ENCODE peak calls at places on chromosomes 11 and 22, in four cellular contexts. One of them, this sample, is unnamed. For H3K4me1, the result is how much of the 10 kb centered on the place peaks cover.

GRCh38 chr11:13465909-13466371 is 2.9 kb upstream of the BTBD10 start:
- DNase-seq in H1: no peak
- DNase-seq in HepG2: peak
- DNase-seq in K562: peak
- DNase-seq in this sample: no peak

GRCh38 chr11:134041791-134042696 is 26.8 kb upstream of the JAM3 start:
- DNase-seq in H1: no peak
- DNase-seq in HepG2: no peak
- DNase-seq in K562: no peak
- DNase-seq in this sample: no peak

GRCh38 chr11:116851631-116852030 is 14.2 kb upstream of the APOA1 start:
- DNase-seq in H1: no peak
- DNase-seq in HepG2: no peak
- DNase-seq in K562: no peak
- DNase-seq in this sample: no peak

GRCh38 chr11:84437129-84438123 is 1151.3 kb upstream of the CCDC90B start:
- DNase-seq in H1: peak
- DNase-seq in HepG2: peak
- DNase-seq in K562: no peak
- DNase-seq in this sample: peak

GRCh38 chr11:121365304-121365703 is 72.7 kb downstream of the SC5D start:
- DNase-seq in H1: no peak
- DNase-seq in HepG2: no peak
- DNase-seq in K562: no peak
- DNase-seq in this sample: no peak

GRCh38 chr11:101870510-101870909 is 44.3 kb upstream of the CEP126 start:
- DNase-seq in H1: no peak
- DNase-seq in HepG2: no peak
- DNase-seq in K562: no peak
- DNase-seq in this sample: no peak

GRCh38 chr11:68750197-68750987 is 928 bp downstream of the TESMIN start:
- DNase-seq in H1: peak
- DNase-seq in HepG2: no peak
- DNase-seq in K562: peak
- DNase-seq in this sample: no peak

GRCh38 chr11:123161386-123161785 is 33.7 kb downstream of the CLMP start:
- DNase-seq in H1: no peak
- DNase-seq in HepG2: no peak
- DNase-seq in K562: no peak
- DNase-seq in this sample: no peak

GRCh38 chr11:86460461-86461404 is 86.0 kb downstream of the CCDC81 start:
- DNase-seq in H1: no peak
- DNase-seq in HepG2: no peak
- DNase-seq in K562: no peak
- DNase-seq in this sample: no peak

GRCh38 chr22:40678493-40679248 is 613 bp upstream of the MCHR1 start:
- DNase-seq in H1: no peak
- DNase-seq in HepG2: peak
- DNase-seq in K562: no peak
- DNase-seq in this sample: no peak

GRCh38 chr11:65639623-65640482 is 2.0 kb downstream of the SIPA1 start:
- DNase-seq in H1: no peak
- DNase-seq in HepG2: no peak
- DNase-seq in K562: no peak
- DNase-seq in this sample: peak
- TF ChIP-seq HDAC6 in H1: no peak
- TF ChIP-seq HDAC6 in HepG2: no peak
- TF ChIP-seq HDAC6 in K562: no peak
- TF ChIP-seq HDAC6 in this sample: no peak

GRCh38 chr22:19941365-19942070 is at the start of the genes COMT and TXNRD2:
- DNase-seq in H1: no peak
- DNase-seq in HepG2: no peak
- DNase-seq in K562: peak
- DNase-seq in this sample: no peak
- H3K4me1 ChIP-seq in H1: under half
- H3K4me1 ChIP-seq in HepG2: half or more
- H3K4me1 ChIP-seq in K562: under half
- H3K4me1 ChIP-seq in this sample: under half

GRCh38 chr11:66956689-66957290 is 1.4 kb downstream of the PC start:
- DNase-seq in H1: no peak
- DNase-seq in HepG2: peak
- DNase-seq in K562: no peak
- DNase-seq in this sample: no peak
- TF ChIP-seq KDM1A in H1: no peak
- TF ChIP-seq KDM1A in HepG2: no peak
- TF ChIP-seq KDM1A in K562: peak
- TF ChIP-seq KDM1A in this sample: no peak

DNA sequence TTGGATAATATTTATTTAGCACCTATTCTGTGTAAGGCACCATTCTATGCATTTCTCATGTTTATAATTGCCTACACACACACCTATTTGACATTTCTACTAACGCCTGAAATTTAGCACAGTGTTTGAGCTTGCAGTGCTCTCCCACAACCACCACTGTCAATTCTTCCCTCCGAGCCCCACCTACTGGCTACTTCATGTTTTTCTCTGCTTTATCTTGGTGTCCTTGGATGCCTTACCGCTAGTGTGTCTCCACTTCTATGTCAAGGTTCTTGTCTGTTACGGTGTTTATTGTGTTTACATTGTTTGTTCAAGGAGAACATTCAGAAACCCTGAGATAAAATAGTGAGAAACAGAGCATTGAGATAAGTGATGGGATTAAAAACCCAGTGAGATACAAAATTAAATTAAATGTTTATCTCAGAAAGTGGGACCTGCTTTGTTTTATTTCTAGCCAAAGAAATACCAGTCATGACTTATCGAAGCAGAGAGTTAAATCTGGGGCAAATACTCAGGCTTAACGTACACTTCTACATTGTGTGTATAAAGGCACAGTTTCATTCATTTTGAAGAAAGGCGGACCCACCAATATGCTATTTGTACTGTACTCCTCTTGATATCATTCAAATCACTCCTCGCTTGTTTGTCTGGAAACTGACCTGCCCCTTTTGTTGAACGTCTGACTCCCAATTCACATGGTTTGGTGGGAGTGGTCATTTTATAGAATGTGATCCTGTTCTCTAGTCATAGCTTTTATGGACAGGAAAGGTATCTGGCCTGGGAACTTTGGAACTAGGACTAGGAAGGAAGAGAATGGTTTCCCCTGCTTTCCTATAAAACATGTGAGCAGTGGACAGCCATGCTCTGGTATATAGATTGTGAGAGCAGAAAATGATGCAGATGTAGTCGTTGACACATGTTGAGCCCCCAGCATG is 39.2 kb upstream of the SLC36A4 start:
- DNase-seq in H1: peak
- DNase-seq in HepG2: peak
- DNase-seq in K562: peak
- DNase-seq in this sample: no peak
- TF ChIP-seq HDAC6 in H1: no peak
- TF ChIP-seq HDAC6 in HepG2: no peak
- TF ChIP-seq HDAC6 in K562: no peak
- TF ChIP-seq HDAC6 in this sample: no peak

GRCh38 chr11:2686360-2687222 is 13.2 kb downstream of the KCNQ1OT1 start:
- DNase-seq in H1: no peak
- DNase-seq in HepG2: no peak
- DNase-seq in K562: no peak
- DNase-seq in this sample: no peak

GRCh38 chr11:2689551-2690260 is 10.1 kb downstream of the KCNQ1OT1 start:
- DNase-seq in H1: no peak
- DNase-seq in HepG2: no peak
- DNase-seq in K562: no peak
- DNase-seq in this sample: no peak

GRCh38 chr11:2688381-2689231 is 11.2 kb downstream of the KCNQ1OT1 start:
- DNase-seq in H1: no peak
- DNase-seq in HepG2: no peak
- DNase-seq in K562: no peak
- DNase-seq in this sample: no peak

GRCh38 chr11:2687223-2687530 is 12.6 kb downstream of the KCNQ1OT1 start:
- DNase-seq in H1: no peak
- DNase-seq in HepG2: no peak
- DNase-seq in K562: no peak
- DNase-seq in this sample: no peak

DNA sequence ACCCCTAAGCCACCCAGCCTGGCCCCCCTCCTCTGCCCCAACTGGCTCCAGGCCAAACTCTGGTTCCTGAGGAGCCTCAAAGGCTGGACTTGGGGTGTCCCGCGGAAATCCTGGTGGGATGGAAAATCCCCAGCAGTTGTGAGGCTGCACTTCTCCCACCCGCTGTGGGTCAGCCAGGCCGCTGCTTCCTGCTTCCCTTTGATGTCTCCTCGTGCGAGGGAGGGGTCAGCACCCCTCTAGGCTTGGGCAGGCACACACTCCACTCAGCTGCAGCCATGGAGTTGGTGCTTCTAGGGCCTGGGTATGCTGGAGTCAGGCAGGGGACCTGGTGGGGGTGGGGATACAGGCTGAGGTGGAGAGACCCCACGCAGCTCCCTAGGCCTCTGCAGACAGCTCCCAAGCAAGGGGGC is 12.0 kb downstream of the KCNQ1OT1 start:
- DNase-seq in H1: no peak
- DNase-seq in HepG2: no peak
- DNase-seq in K562: no peak
- DNase-seq in this sample: no peak
- H3K4me1 ChIP-seq in H1: half or more
- H3K4me1 ChIP-seq in HepG2: half or more
- H3K4me1 ChIP-seq in K562: under half
- H3K4me1 ChIP-seq in this sample: under half

DNA sequence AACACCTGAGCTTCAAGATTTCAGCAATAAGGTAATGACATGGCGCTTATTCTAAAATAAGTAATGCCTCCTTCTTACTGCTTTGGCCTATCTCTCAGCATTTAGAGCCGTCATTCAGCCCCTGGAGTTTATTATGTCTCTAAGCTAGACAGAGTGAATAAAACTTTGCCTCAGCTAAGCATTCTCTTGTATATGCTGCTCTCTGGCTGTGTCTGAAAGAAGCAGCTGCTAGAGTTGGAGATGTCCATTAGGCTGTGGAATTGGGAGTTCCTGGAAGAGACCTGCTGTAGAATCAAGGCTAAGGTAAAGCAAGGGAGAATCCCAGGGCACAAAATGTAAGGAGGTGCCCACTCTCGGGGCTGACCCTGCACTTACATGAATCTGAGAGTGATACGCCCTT is 35.5 kb upstream of the TTC12 start:
- DNase-seq in H1: no peak
- DNase-seq in HepG2: no peak
- DNase-seq in K562: no peak
- DNase-seq in this sample: no peak
- TF ChIP-seq KDM1A in H1: no peak
- TF ChIP-seq KDM1A in HepG2: no peak
- TF ChIP-seq KDM1A in K562: no peak
- TF ChIP-seq KDM1A in this sample: no peak

GRCh38 chr22:47544696-47545095 is 782.2 kb downstream of the TBC1D22A start:
- DNase-seq in H1: no peak
- DNase-seq in HepG2: no peak
- DNase-seq in K562: no peak
- DNase-seq in this sample: no peak
- TF ChIP-seq HDAC6 in H1: no peak
- TF ChIP-seq HDAC6 in HepG2: no peak
- TF ChIP-seq HDAC6 in K562: no peak
- TF ChIP-seq HDAC6 in this sample: no peak